ENCODE peak calls at places on chromosomes 13 and 19, in six cellular contexts. W is right atrium auricular region, D is right lobe of liver, G is psoas muscle, V is cardiac muscle cell, A is body of pancreas. X is an unnamed sample. For H3K4me1, the result is how much of the 10 kb centered on the place peaks cover.

GRCh38 chr19:45505151-45505995 is 1.9 kb upstream of the VASP start:
- DNase-seq in A (no peak), D (no peak), V (peak), W (no peak), G (no peak), X (no peak)

GRCh38 chr13:77698211-77699058 is 948 bp downstream of the SLAIN1 start:
- DNase-seq in A (peak), V (no peak), W (no peak), D (peak), G (peak), X (peak)

GRCh38 chr13:76884167-76884566 is 2.0 kb downstream of the KCTD12 start:
- DNase-seq in G (peak), V (peak), A (peak), W (peak), D (no peak), X (peak)

GRCh38 chr19:3398114-3398899 is 31.9 kb downstream of the NFIC start:
- DNase-seq in A (peak), W (peak), D (peak), V (peak), G (peak), X (peak)

GRCh38 chr13:42612021-42612765 is 38.2 kb downstream of the TNFSF11 start:
- DNase-seq in D (no peak), V (no peak), A (no peak), W (no peak), G (no peak), X (no peak)

GRCh38 chr13:34682406-34682805 is 259.7 kb upstream of the NBEA start:
- DNase-seq in V (no peak), A (no peak), G (no peak), W (no peak), D (no peak), X (no peak)

GRCh38 chr19:18279516-18280246 is 1.7 kb downstream of the JUND start:
- DNase-seq in W (peak), V (peak), G (peak), D (peak), A (peak), X (peak)

GRCh38 chr19:7979559-7979958 is 25.9 kb downstream of the ELAVL1 start:
- DNase-seq in A (no peak), W (no peak), D (peak), V (no peak), G (no peak), X (peak)

GRCh38 chr19:43548706-43549105 is 15.7 kb downstream of the ZNF575 start:
- DNase-seq in A (no peak), G (no peak), V (no peak), W (no peak), D (no peak), X (no peak)

GRCh38 chr13:62684359-62684758 is 1268.7 kb upstream of the PCDH20 start:
- DNase-seq in G (no peak), V (no peak), D (no peak), W (no peak), A (no peak), X (no peak)

GRCh38 chr13:30114586-30115256 is 192.6 kb downstream of the KATNAL1 start:
- DNase-seq in G (peak), W (peak), A (peak), V (peak), D (peak), X (peak)

GRCh38 chr13:39527961-39528720 is 74.9 kb downstream of the LHFPL6 start:
- DNase-seq in A (no peak), D (no peak), G (peak), W (peak), V (peak), X (no peak)

GRCh38 chr13:65387743-65388347 is 1842.3 kb downstream of the PCDH9 start:
- DNase-seq in V (no peak), A (no peak), W (no peak), D (no peak), G (no peak), X (no peak)

GRCh38 chr13:98977568-98978270 is at the start of gene DOCK9:
- DNase-seq in V (peak), G (peak), D (no peak), A (peak), W (peak), X (peak)

GRCh38 chr19:54114340-54114826 is 1.1 kb downstream of the TFPT start:
- DNase-seq in D (no peak), V (peak), A (peak), W (no peak), G (no peak), X (peak)

GRCh38 chr19:55196803-55197202 is 12.5 kb downstream of the PTPRH start:
- DNase-seq in V (no peak), G (no peak), A (no peak), W (no peak), D (no peak), X (no peak)

GRCh38 chr13:24264976-24265375 is 44.4 kb upstream of the C1QTNF9 start:
- DNase-seq in D (no peak), G (no peak), V (no peak), A (no peak), W (peak), X (peak)

GRCh38 chr13:95201814-95202521 is 99.3 kb downstream of the ABCC4 start:
- DNase-seq in W (no peak), G (no peak), V (peak), D (no peak), A (no peak), X (no peak)

GRCh38 chr19:34733266-34733825 is 697 bp upstream of the ZNF181 start:
- DNase-seq in D (no peak), W (peak), V (no peak), A (no peak), G (peak), X (peak)

GRCh38 chr19:16184665-16185122 is 516 bp upstream of the FAM32A start:
- DNase-seq in A (no peak), G (no peak), V (no peak), W (no peak), D (no peak), X (no peak)

GRCh38 chr19:16188521-16188920 is 3.3 kb downstream of the FAM32A start:
- DNase-seq in W (no peak), G (no peak), V (no peak), D (no peak), A (no peak), X (peak)

GRCh38 chr19:16185925-16186234 is 670 bp downstream of the FAM32A start:
- DNase-seq in W (no peak), D (no peak), V (no peak), G (no peak), A (no peak), X (no peak)

GRCh38 chr19:16180611-16181010 is 4.6 kb upstream of the FAM32A start:
- DNase-seq in D (no peak), W (no peak), G (no peak), A (no peak), V (peak), X (no peak)

GRCh38 chr19:16185123-16185924 is at the start of gene FAM32A:
- DNase-seq in V (peak), W (peak), D (peak), G (peak), A (peak), X (peak)
- TF ChIP-seq CTCF in V (no peak), W (peak), D (peak), G (peak), A (peak), X (peak)

GRCh38 chr19:13098291-13099072 is 4.2 kb downstream of the LYL1 start:
- DNase-seq in D (no peak), A (no peak), V (peak), W (no peak), G (no peak), X (peak)
- H3K4me1 ChIP-seq in D (under half), A (under half), V (under half), W (under half), G (under half), X (half or more)

DNA sequence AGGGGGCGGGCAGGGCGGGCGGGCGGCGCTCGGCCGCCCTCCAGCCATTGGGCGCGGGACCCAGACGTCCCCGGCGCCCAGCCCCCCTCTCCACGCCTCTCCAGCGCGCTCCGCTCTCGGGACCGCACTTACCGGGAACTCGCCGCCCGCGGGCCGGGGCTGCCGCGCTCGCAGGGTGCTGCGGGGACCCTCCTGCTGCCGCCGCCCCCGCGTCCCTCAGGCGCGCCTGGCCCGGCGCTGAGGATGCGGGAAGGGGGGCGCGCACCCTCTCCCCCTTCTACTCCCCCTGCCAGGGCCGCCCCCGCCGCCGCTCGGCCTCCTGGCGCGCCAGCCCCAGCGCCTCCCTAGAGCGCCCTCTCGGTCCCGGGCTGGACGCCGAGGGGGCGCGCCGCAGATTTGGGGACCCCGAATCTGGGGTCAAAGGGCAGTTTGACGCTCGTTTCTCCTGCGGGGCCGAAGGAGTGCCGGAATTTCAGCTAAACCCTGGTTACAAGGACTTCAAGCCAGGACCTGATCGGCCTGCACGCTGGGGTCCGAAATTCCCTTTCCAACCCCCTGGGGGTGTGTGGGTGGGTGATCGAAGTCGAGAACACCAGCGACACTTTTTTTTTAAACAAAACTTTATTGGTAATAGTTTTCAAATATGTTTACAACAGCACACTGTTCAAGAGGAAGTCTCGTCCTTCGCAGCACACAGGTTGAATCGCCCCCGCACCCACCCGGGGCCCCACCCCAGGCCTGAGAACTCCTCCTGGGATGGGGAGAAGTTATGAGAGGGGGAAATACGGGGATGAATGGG is 734 bp upstream of the SAMD1 start:
- DNase-seq in W (no peak), D (no peak), V (peak), G (no peak), A (peak), X (peak)
- TF ChIP-seq CTCF in W (no peak), D (peak), V (peak), G (no peak), A (peak), X (peak)

GRCh38 chr13:48156466-48156865 is 61.6 kb upstream of the MED4 start:
- DNase-seq in V (no peak), W (no peak), G (no peak), D (no peak), A (no peak), X (no peak)

GRCh38 chr13:48155850-48156249 is 60.9 kb upstream of the MED4 start:
- DNase-seq in G (no peak), A (no peak), D (no peak), W (no peak), V (peak), X (no peak)

GRCh38 chr13:48153186-48153585 is 58.3 kb upstream of the MED4 start:
- DNase-seq in D (no peak), V (no peak), G (no peak), A (no peak), W (no peak), X (no peak)

GRCh38 chr13:48151766-48152165 is 56.9 kb upstream of the MED4 start:
- DNase-seq in V (no peak), W (no peak), A (no peak), D (no peak), G (no peak), X (no peak)

GRCh38 chr13:48154671-48155070 is 59.8 kb upstream of the MED4 start:
- DNase-seq in W (no peak), D (no peak), G (no peak), V (no peak), A (no peak), X (no peak)
- H3K4me1 ChIP-seq in W (under half), D (under half), G (under half), V (under half), A (under half), X (under half)

DNA sequence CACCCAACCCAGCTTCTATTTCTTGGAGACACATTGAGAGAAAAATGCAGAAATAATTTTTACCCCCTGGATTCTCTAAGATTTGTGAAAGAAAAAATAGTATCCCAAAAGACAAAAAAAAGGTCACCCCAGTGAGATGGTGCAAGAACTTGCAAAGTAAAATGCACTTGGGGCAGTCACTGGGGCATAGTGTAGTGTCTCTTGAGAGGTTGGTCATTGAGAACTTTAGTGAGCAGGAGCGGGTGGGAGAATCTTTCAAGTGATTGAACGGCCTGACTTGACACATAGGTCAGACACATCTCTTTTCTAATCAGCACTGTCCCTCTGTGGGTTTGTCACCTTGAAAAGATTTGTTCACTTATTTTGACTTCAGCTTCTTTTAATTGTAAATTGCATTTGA is 2.4 kb downstream of the ZNF85 start:
- DNase-seq in V (no peak), W (no peak), D (no peak), G (no peak), A (no peak), X (no peak)
- TF ChIP-seq CTCF in V (no peak), W (no peak), D (no peak), G (no peak), A (no peak), X (no peak)

GRCh38 chr19:29421186-29421525 is 104.6 kb upstream of the VSTM2B start:
- DNase-seq in A (no peak), G (no peak), W (no peak), V (peak), D (no peak), X (no peak)
- H3K4me1 ChIP-seq in A (under half), G (under half), W (under half), V (under half), D (under half), X (under half)